ENCODE peak calls at places on chromosomes 1 and 21, in seven cellular contexts. One of them, this sample, is unnamed. For H3K9me3, the result is how much of the 10 kb centered on the place peaks cover.

GRCh38 chr1:178020968-178021640 is 51.2 kb upstream of the SEC16B start:
- DNase-seq in fibroblast of lung: no peak
- DNase-seq in H9: no peak
- DNase-seq in HepG2: no peak
- DNase-seq in IMR-90: peak
- DNase-seq in mammary epithelial cell: no peak
- DNase-seq in colonic mucosa: no peak
- DNase-seq in this sample: no peak

GRCh38 chr1:37509181-37509580 is 5.4 kb downstream of the MEAF6 start:
- DNase-seq in IMR-90: peak
- DNase-seq in HepG2: peak
- DNase-seq in fibroblast of lung: peak
- DNase-seq in mammary epithelial cell: peak
- DNase-seq in H9: no peak
- DNase-seq in colonic mucosa: no peak
- DNase-seq in this sample: no peak

GRCh38 chr1:155729031-155729898 is 40.4 kb downstream of the DAP3 start:
- DNase-seq in colonic mucosa: peak
- DNase-seq in HepG2: peak
- DNase-seq in IMR-90: peak
- DNase-seq in H9: peak
- DNase-seq in mammary epithelial cell: peak
- DNase-seq in fibroblast of lung: peak
- DNase-seq in this sample: no peak

GRCh38 chr1:3898994-3899775 is 887 bp downstream of the C1orf174 start:
- DNase-seq in colonic mucosa: no peak
- DNase-seq in fibroblast of lung: no peak
- DNase-seq in H9: peak
- DNase-seq in HepG2: peak
- DNase-seq in mammary epithelial cell: peak
- DNase-seq in IMR-90: no peak
- DNase-seq in this sample: peak

GRCh38 chr21:16913010-16913409 is 599.8 kb upstream of the CXADR start:
- DNase-seq in HepG2: no peak
- DNase-seq in fibroblast of lung: no peak
- DNase-seq in IMR-90: no peak
- DNase-seq in H9: peak
- DNase-seq in colonic mucosa: no peak
- DNase-seq in mammary epithelial cell: no peak
- DNase-seq in this sample: no peak

GRCh38 chr1:225824522-225824921 is 14.6 kb downstream of the EPHX1 start:
- DNase-seq in H9: no peak
- DNase-seq in IMR-90: no peak
- DNase-seq in HepG2: no peak
- DNase-seq in colonic mucosa: no peak
- DNase-seq in fibroblast of lung: no peak
- DNase-seq in mammary epithelial cell: no peak
- DNase-seq in this sample: peak

GRCh38 chr1:2194319-2194897 is at the start of gene FAAP20:
- DNase-seq in IMR-90: peak
- DNase-seq in fibroblast of lung: peak
- DNase-seq in colonic mucosa: no peak
- DNase-seq in mammary epithelial cell: no peak
- DNase-seq in H9: peak
- DNase-seq in HepG2: peak
- DNase-seq in this sample: peak

GRCh38 chr21:43305811-43306311 is 121.1 kb downstream of the SIK1 start:
- DNase-seq in mammary epithelial cell: no peak
- DNase-seq in fibroblast of lung: no peak
- DNase-seq in colonic mucosa: no peak
- DNase-seq in IMR-90: no peak
- DNase-seq in H9: no peak
- DNase-seq in HepG2: no peak
- DNase-seq in this sample: peak

GRCh38 chr1:162612606-162613400 is 19.5 kb upstream of the DDR2 start:
- DNase-seq in fibroblast of lung: peak
- DNase-seq in H9: no peak
- DNase-seq in colonic mucosa: no peak
- DNase-seq in HepG2: peak
- DNase-seq in mammary epithelial cell: no peak
- DNase-seq in IMR-90: peak
- DNase-seq in this sample: peak

GRCh38 chr21:43195131-43196021 is 26.6 kb downstream of the CRYAA start:
- DNase-seq in fibroblast of lung: no peak
- DNase-seq in IMR-90: no peak
- DNase-seq in H9: peak
- DNase-seq in HepG2: no peak
- DNase-seq in mammary epithelial cell: no peak
- DNase-seq in colonic mucosa: peak
- DNase-seq in this sample: peak

GRCh38 chr1:93980320-93980744 is 71.1 kb upstream of the GCLM start:
- DNase-seq in HepG2: peak
- DNase-seq in fibroblast of lung: peak
- DNase-seq in mammary epithelial cell: no peak
- DNase-seq in H9: peak
- DNase-seq in colonic mucosa: no peak
- DNase-seq in IMR-90: no peak
- DNase-seq in this sample: no peak

GRCh38 chr1:179814513-179814838 is 63.1 kb downstream of the TOR1AIP2 start:
- DNase-seq in HepG2: no peak
- DNase-seq in colonic mucosa: no peak
- DNase-seq in fibroblast of lung: no peak
- DNase-seq in IMR-90: no peak
- DNase-seq in H9: no peak
- DNase-seq in mammary epithelial cell: no peak
- DNase-seq in this sample: peak

GRCh38 chr1:42684139-42684538 is 1.9 kb downstream of the YBX1 start:
- DNase-seq in HepG2: peak
- DNase-seq in mammary epithelial cell: peak
- DNase-seq in H9: no peak
- DNase-seq in IMR-90: peak
- DNase-seq in colonic mucosa: peak
- DNase-seq in fibroblast of lung: peak
- DNase-seq in this sample: no peak

DNA sequence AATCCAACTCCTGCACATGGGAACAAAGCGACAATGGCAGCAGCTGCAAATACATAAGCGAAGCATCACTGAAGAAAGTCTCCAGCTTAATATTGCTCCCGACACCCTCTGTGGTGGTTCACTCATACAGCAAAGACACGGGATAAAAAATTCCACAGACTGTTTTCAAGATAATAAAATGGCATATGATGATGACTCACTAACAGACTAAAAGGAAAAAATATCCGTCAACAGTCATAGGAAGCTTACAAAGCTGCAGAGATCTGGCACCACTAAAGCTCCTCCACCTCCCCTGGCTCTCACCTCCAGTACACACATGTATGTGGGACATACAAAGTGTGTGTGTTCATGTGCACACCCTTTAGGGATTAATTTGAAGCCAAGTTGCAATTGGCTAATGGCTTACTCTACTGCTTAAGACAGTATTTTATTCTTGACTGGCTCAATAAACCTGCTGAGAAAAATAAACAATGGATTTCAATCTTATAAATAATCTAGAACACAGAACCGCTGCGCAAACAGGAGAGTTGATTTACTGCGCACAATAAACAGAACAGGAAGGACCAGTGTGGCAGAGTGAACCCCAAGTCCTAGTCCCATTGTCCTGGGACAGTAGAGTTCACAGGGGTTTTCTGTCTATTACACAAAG is 94.4 kb downstream of the SLC45A1 start:
- DNase-seq in IMR-90: peak
- DNase-seq in H9: no peak
- DNase-seq in fibroblast of lung: peak
- DNase-seq in mammary epithelial cell: peak
- DNase-seq in HepG2: no peak
- DNase-seq in colonic mucosa: no peak
- DNase-seq in this sample: no peak
- H3K9ac ChIP-seq in IMR-90: no peak
- H3K9ac ChIP-seq in H9: no peak
- H3K9ac ChIP-seq in fibroblast of lung: no peak
- H3K9ac ChIP-seq in mammary epithelial cell: no peak
- H3K9ac ChIP-seq in HepG2: no peak
- H3K9ac ChIP-seq in colonic mucosa: no peak
- H3K9ac ChIP-seq in this sample: no peak

GRCh38 chr1:157136133-157136532 is 2.1 kb downstream of the ETV3 start:
- DNase-seq in H9: no peak
- DNase-seq in colonic mucosa: no peak
- DNase-seq in HepG2: peak
- DNase-seq in IMR-90: no peak
- DNase-seq in mammary epithelial cell: peak
- DNase-seq in fibroblast of lung: no peak
- DNase-seq in this sample: no peak

GRCh38 chr1:157133431-157133830 is 4.8 kb downstream of the ETV3 start:
- DNase-seq in HepG2: no peak
- DNase-seq in mammary epithelial cell: no peak
- DNase-seq in IMR-90: no peak
- DNase-seq in H9: no peak
- DNase-seq in fibroblast of lung: no peak
- DNase-seq in colonic mucosa: no peak
- DNase-seq in this sample: no peak

GRCh38 chr1:157135070-157135469 is 3.1 kb downstream of the ETV3 start:
- DNase-seq in HepG2: no peak
- DNase-seq in mammary epithelial cell: peak
- DNase-seq in IMR-90: no peak
- DNase-seq in H9: no peak
- DNase-seq in fibroblast of lung: no peak
- DNase-seq in colonic mucosa: no peak
- DNase-seq in this sample: no peak

GRCh38 chr1:157135646-157136045 is 2.5 kb downstream of the ETV3 start:
- DNase-seq in IMR-90: no peak
- DNase-seq in colonic mucosa: no peak
- DNase-seq in fibroblast of lung: peak
- DNase-seq in H9: no peak
- DNase-seq in HepG2: peak
- DNase-seq in mammary epithelial cell: peak
- DNase-seq in this sample: no peak

DNA sequence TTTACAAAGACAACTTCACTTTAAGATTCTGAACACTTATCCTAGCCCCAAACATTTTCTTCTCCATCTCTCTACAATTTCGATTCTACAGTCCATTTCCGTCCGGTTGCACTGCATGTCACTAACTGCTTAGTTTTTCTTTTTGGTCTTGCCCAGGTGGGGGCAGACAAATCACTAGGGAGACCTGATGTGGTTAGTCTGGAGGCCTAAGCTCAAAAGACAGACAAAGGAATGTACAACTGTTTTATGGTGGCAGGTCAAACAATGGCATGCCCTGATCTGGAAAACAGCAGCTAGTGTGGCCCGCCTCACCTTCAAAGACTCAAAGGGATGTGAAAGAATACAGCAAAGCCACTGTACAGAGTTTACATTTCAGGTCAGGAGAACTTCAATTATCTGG is 3.8 kb downstream of the ETV3 start:
- DNase-seq in fibroblast of lung: no peak
- DNase-seq in colonic mucosa: no peak
- DNase-seq in IMR-90: no peak
- DNase-seq in mammary epithelial cell: no peak
- DNase-seq in HepG2: no peak
- DNase-seq in H9: no peak
- DNase-seq in this sample: no peak
- TF ChIP-seq CTCF in fibroblast of lung: no peak
- TF ChIP-seq CTCF in colonic mucosa: no peak
- TF ChIP-seq CTCF in IMR-90: no peak
- TF ChIP-seq CTCF in mammary epithelial cell: no peak
- TF ChIP-seq CTCF in HepG2: no peak
- TF ChIP-seq CTCF in H9: no peak
- TF ChIP-seq CTCF in this sample: no peak

DNA sequence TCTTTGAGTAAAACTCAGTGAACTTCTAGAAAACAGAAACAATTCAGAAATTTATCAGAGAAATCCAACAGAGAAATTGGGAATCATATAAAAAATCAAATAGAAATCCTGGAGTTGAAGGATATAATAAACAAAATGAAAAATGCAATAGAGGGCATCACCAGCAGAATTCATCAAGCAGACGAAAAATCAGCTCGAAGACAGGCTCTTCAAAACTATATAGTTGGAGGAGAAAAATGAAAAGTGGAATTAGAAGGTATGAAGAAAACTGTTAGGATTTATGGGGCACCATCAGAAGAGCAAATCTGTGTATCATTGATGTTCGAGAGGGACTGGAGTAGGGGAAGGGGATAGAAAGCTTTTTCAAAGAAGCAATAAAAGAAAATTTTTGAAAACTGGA is 121.5 kb upstream of the GPR52 start:
- DNase-seq in HepG2: no peak
- DNase-seq in fibroblast of lung: no peak
- DNase-seq in colonic mucosa: no peak
- DNase-seq in H9: no peak
- DNase-seq in IMR-90: no peak
- DNase-seq in mammary epithelial cell: no peak
- DNase-seq in this sample: no peak
- H3K9me3 ChIP-seq in HepG2: under half
- H3K9me3 ChIP-seq in fibroblast of lung: under half
- H3K9me3 ChIP-seq in colonic mucosa: under half
- H3K9me3 ChIP-seq in H9: under half
- H3K9me3 ChIP-seq in IMR-90: under half
- H3K9me3 ChIP-seq in mammary epithelial cell: under half
- H3K9me3 ChIP-seq in this sample: under half

DNA sequence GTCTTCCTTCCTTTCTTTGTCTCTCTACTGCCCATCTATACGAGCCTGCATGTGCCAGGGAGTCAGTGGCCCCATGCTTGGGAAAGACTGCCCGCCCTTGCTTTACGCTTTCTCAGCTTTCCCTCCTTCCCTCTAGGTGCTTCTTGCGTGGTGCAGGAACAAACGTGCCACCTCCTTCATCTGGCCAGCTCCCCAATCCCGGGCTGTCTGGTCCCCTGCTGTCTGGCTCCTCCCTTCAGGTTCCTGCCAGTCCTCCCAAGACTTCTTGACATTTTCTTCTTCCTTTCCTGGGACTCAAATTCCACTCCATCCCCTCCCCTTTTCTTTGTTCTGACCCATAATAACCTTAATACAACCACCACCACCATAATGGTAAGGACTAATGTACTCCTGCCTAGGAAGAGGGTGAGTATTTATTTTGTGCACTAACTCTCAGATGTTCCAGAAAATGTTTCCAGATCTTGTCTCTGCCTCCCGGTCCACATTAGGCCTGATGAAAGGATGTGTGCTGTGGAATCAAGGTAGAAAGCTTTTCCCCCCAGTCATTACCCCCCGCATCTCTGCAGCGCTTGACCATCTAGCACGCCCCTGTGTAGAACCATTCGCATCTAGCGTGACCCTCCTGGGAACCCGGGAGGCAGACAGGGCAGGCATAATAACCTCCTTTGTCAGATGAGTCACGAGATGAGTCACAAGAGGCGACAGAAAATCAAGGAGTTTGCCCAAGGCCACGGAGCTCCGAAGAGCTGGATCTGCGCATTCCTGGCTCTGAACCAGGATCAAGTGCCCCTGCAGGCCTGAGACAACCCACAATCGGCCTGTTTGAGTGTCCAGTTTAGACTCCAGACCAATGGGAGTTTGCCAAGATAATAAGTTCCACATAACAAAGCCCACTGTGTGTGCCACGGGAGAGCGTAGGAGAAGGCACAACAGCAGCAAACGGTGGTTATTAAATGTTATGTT is 60.1 kb upstream of the NEK2 start:
- DNase-seq in colonic mucosa: peak
- DNase-seq in fibroblast of lung: peak
- DNase-seq in H9: peak
- DNase-seq in HepG2: peak
- DNase-seq in IMR-90: peak
- DNase-seq in mammary epithelial cell: peak
- DNase-seq in this sample: no peak
- H3K9ac ChIP-seq in colonic mucosa: peak
- H3K9ac ChIP-seq in fibroblast of lung: no peak
- H3K9ac ChIP-seq in H9: no peak
- H3K9ac ChIP-seq in HepG2: no peak
- H3K9ac ChIP-seq in IMR-90: no peak
- H3K9ac ChIP-seq in mammary epithelial cell: no peak
- H3K9ac ChIP-seq in this sample: no peak